ENCODE peak calls at places on chromosomes 12 and 14, in nine cellular contexts. One of them, this sample, is unnamed.

GRCh38 chr12:73952304-73952703 is 585.3 kb upstream of the ATXN7L3B start:
- DNase-seq in non-pigmented ciliary epithelial cell: no peak
- DNase-seq in activated T-helper 2 cell treated with anti-CD3 and anti-CD28 coated beads, Interferon-gamma antibody, Interleukin-2, Interleukin-4, amounts not matched to agents 10 μg/mL and 5 μg/mL and 100 μg/mL, durations not matched to agents 14 hours and 24 hours and 36 hours: no peak
- DNase-seq in NCI-H2227 treated with DMSO at 0.1 percent for 48 hours: no peak
- DNase-seq in NCI-H460: no peak
- DNase-seq in AML-193: no peak
- DNase-seq in H7: no peak
- DNase-seq in NCI-H1694 treated with DMSO at 0.1 percent for 48 hours: no peak
- DNase-seq in cerebellum: no peak
- DNase-seq in this sample: no peak

GRCh38 chr12:15928870-15929571 is 17.9 kb downstream of the DERA start:
- DNase-seq in NCI-H460: no peak
- DNase-seq in AML-193: no peak
- DNase-seq in NCI-H1694 treated with DMSO at 0.1 percent for 48 hours: no peak
- DNase-seq in non-pigmented ciliary epithelial cell: no peak
- DNase-seq in NCI-H2227 treated with DMSO at 0.1 percent for 48 hours: peak
- DNase-seq in activated T-helper 2 cell treated with anti-CD3 and anti-CD28 coated beads, Interferon-gamma antibody, Interleukin-2, Interleukin-4, amounts not matched to agents 10 μg/mL and 5 μg/mL and 100 μg/mL, durations not matched to agents 14 hours and 24 hours and 36 hours: no peak
- DNase-seq in H7: peak
- DNase-seq in cerebellum: no peak
- DNase-seq in this sample: no peak

GRCh38 chr14:102697125-102697900 is 79.9 kb upstream of the TRAF3 start:
- DNase-seq in AML-193: no peak
- DNase-seq in cerebellum: no peak
- DNase-seq in activated T-helper 2 cell treated with anti-CD3 and anti-CD28 coated beads, Interferon-gamma antibody, Interleukin-2, Interleukin-4, amounts not matched to agents 10 μg/mL and 5 μg/mL and 100 μg/mL, durations not matched to agents 14 hours and 24 hours and 36 hours: no peak
- DNase-seq in NCI-H2227 treated with DMSO at 0.1 percent for 48 hours: no peak
- DNase-seq in NCI-H1694 treated with DMSO at 0.1 percent for 48 hours: no peak
- DNase-seq in H7: no peak
- DNase-seq in NCI-H460: peak
- DNase-seq in non-pigmented ciliary epithelial cell: no peak
- DNase-seq in this sample: no peak

GRCh38 chr14:95299271-95299670 is 20.4 kb downstream of the CLMN start:
- DNase-seq in NCI-H2227 treated with DMSO at 0.1 percent for 48 hours: no peak
- DNase-seq in AML-193: no peak
- DNase-seq in H7: no peak
- DNase-seq in NCI-H1694 treated with DMSO at 0.1 percent for 48 hours: no peak
- DNase-seq in cerebellum: no peak
- DNase-seq in activated T-helper 2 cell treated with anti-CD3 and anti-CD28 coated beads, Interferon-gamma antibody, Interleukin-2, Interleukin-4, amounts not matched to agents 10 μg/mL and 5 μg/mL and 100 μg/mL, durations not matched to agents 14 hours and 24 hours and 36 hours: no peak
- DNase-seq in non-pigmented ciliary epithelial cell: no peak
- DNase-seq in NCI-H460: no peak
- DNase-seq in this sample: no peak

GRCh38 chr12:117370588-117370987 is 9.2 kb upstream of the NOS1 start:
- DNase-seq in non-pigmented ciliary epithelial cell: no peak
- DNase-seq in NCI-H460: no peak
- DNase-seq in NCI-H1694 treated with DMSO at 0.1 percent for 48 hours: no peak
- DNase-seq in H7: no peak
- DNase-seq in activated T-helper 2 cell treated with anti-CD3 and anti-CD28 coated beads, Interferon-gamma antibody, Interleukin-2, Interleukin-4, amounts not matched to agents 10 μg/mL and 5 μg/mL and 100 μg/mL, durations not matched to agents 14 hours and 24 hours and 36 hours: no peak
- DNase-seq in cerebellum: no peak
- DNase-seq in AML-193: no peak
- DNase-seq in NCI-H2227 treated with DMSO at 0.1 percent for 48 hours: no peak
- DNase-seq in this sample: no peak

GRCh38 chr14:45990252-45990651 is 661.3 kb downstream of the RPL10L start:
- DNase-seq in NCI-H2227 treated with DMSO at 0.1 percent for 48 hours: no peak
- DNase-seq in AML-193: peak
- DNase-seq in cerebellum: no peak
- DNase-seq in activated T-helper 2 cell treated with anti-CD3 and anti-CD28 coated beads, Interferon-gamma antibody, Interleukin-2, Interleukin-4, amounts not matched to agents 10 μg/mL and 5 μg/mL and 100 μg/mL, durations not matched to agents 14 hours and 24 hours and 36 hours: no peak
- DNase-seq in non-pigmented ciliary epithelial cell: no peak
- DNase-seq in H7: no peak
- DNase-seq in NCI-H460: no peak
- DNase-seq in NCI-H1694 treated with DMSO at 0.1 percent for 48 hours: peak
- DNase-seq in this sample: no peak

GRCh38 chr12:115749071-115749470 is 528.4 kb downstream of the MED13L start:
- DNase-seq in cerebellum: no peak
- DNase-seq in NCI-H460: no peak
- DNase-seq in AML-193: no peak
- DNase-seq in NCI-H1694 treated with DMSO at 0.1 percent for 48 hours: no peak
- DNase-seq in H7: no peak
- DNase-seq in NCI-H2227 treated with DMSO at 0.1 percent for 48 hours: no peak
- DNase-seq in activated T-helper 2 cell treated with anti-CD3 and anti-CD28 coated beads, Interferon-gamma antibody, Interleukin-2, Interleukin-4, amounts not matched to agents 10 μg/mL and 5 μg/mL and 100 μg/mL, durations not matched to agents 14 hours and 24 hours and 36 hours: no peak
- DNase-seq in non-pigmented ciliary epithelial cell: no peak
- DNase-seq in this sample: no peak

GRCh38 chr12:77928078-77928477 is 97.4 kb downstream of the NAV3 start:
- DNase-seq in NCI-H1694 treated with DMSO at 0.1 percent for 48 hours: no peak
- DNase-seq in NCI-H460: no peak
- DNase-seq in activated T-helper 2 cell treated with anti-CD3 and anti-CD28 coated beads, Interferon-gamma antibody, Interleukin-2, Interleukin-4, amounts not matched to agents 10 μg/mL and 5 μg/mL and 100 μg/mL, durations not matched to agents 14 hours and 24 hours and 36 hours: no peak
- DNase-seq in non-pigmented ciliary epithelial cell: no peak
- DNase-seq in cerebellum: no peak
- DNase-seq in H7: no peak
- DNase-seq in AML-193: no peak
- DNase-seq in NCI-H2227 treated with DMSO at 0.1 percent for 48 hours: no peak
- DNase-seq in this sample: no peak

GRCh38 chr14:99574099-99574880 is 29.7 kb downstream of the CCDC85C start:
- DNase-seq in AML-193: no peak
- DNase-seq in non-pigmented ciliary epithelial cell: no peak
- DNase-seq in cerebellum: no peak
- DNase-seq in H7: peak
- DNase-seq in NCI-H1694 treated with DMSO at 0.1 percent for 48 hours: peak
- DNase-seq in NCI-H2227 treated with DMSO at 0.1 percent for 48 hours: no peak
- DNase-seq in NCI-H460: no peak
- DNase-seq in activated T-helper 2 cell treated with anti-CD3 and anti-CD28 coated beads, Interferon-gamma antibody, Interleukin-2, Interleukin-4, amounts not matched to agents 10 μg/mL and 5 μg/mL and 100 μg/mL, durations not matched to agents 14 hours and 24 hours and 36 hours: no peak
- DNase-seq in this sample: peak

GRCh38 chr12:103705927-103706326 is 118.9 kb downstream of the STAB2 start:
- DNase-seq in AML-193: no peak
- DNase-seq in activated T-helper 2 cell treated with anti-CD3 and anti-CD28 coated beads, Interferon-gamma antibody, Interleukin-2, Interleukin-4, amounts not matched to agents 10 μg/mL and 5 μg/mL and 100 μg/mL, durations not matched to agents 14 hours and 24 hours and 36 hours: no peak
- DNase-seq in cerebellum: no peak
- DNase-seq in non-pigmented ciliary epithelial cell: no peak
- DNase-seq in NCI-H460: no peak
- DNase-seq in H7: peak
- DNase-seq in NCI-H2227 treated with DMSO at 0.1 percent for 48 hours: no peak
- DNase-seq in NCI-H1694 treated with DMSO at 0.1 percent for 48 hours: no peak
- DNase-seq in this sample: no peak

GRCh38 chr14:98368214-98368613 is 903.8 kb downstream of the BCL11B start:
- DNase-seq in AML-193: no peak
- DNase-seq in cerebellum: no peak
- DNase-seq in non-pigmented ciliary epithelial cell: no peak
- DNase-seq in activated T-helper 2 cell treated with anti-CD3 and anti-CD28 coated beads, Interferon-gamma antibody, Interleukin-2, Interleukin-4, amounts not matched to agents 10 μg/mL and 5 μg/mL and 100 μg/mL, durations not matched to agents 14 hours and 24 hours and 36 hours: no peak
- DNase-seq in NCI-H2227 treated with DMSO at 0.1 percent for 48 hours: no peak
- DNase-seq in NCI-H1694 treated with DMSO at 0.1 percent for 48 hours: no peak
- DNase-seq in NCI-H460: no peak
- DNase-seq in H7: no peak
- DNase-seq in this sample: no peak

GRCh38 chr14:69699743-69700309 is 67.1 kb upstream of the SRSF5 start:
- DNase-seq in NCI-H460: no peak
- DNase-seq in NCI-H2227 treated with DMSO at 0.1 percent for 48 hours: no peak
- DNase-seq in cerebellum: no peak
- DNase-seq in NCI-H1694 treated with DMSO at 0.1 percent for 48 hours: no peak
- DNase-seq in AML-193: no peak
- DNase-seq in non-pigmented ciliary epithelial cell: no peak
- DNase-seq in H7: no peak
- DNase-seq in activated T-helper 2 cell treated with anti-CD3 and anti-CD28 coated beads, Interferon-gamma antibody, Interleukin-2, Interleukin-4, amounts not matched to agents 10 μg/mL and 5 μg/mL and 100 μg/mL, durations not matched to agents 14 hours and 24 hours and 36 hours: no peak
- DNase-seq in this sample: no peak

GRCh38 chr12:12447837-12448236 is 91.0 kb downstream of the BORCS5 start:
- DNase-seq in AML-193: no peak
- DNase-seq in NCI-H460: no peak
- DNase-seq in cerebellum: no peak
- DNase-seq in NCI-H1694 treated with DMSO at 0.1 percent for 48 hours: no peak
- DNase-seq in NCI-H2227 treated with DMSO at 0.1 percent for 48 hours: no peak
- DNase-seq in H7: no peak
- DNase-seq in activated T-helper 2 cell treated with anti-CD3 and anti-CD28 coated beads, Interferon-gamma antibody, Interleukin-2, Interleukin-4, amounts not matched to agents 10 μg/mL and 5 μg/mL and 100 μg/mL, durations not matched to agents 14 hours and 24 hours and 36 hours: no peak
- DNase-seq in non-pigmented ciliary epithelial cell: no peak
- DNase-seq in this sample: no peak

GRCh38 chr12:21940972-21941521 is at the start of gene ABCC9:
- DNase-seq in AML-193: no peak
- DNase-seq in non-pigmented ciliary epithelial cell: no peak
- DNase-seq in H7: peak
- DNase-seq in NCI-H2227 treated with DMSO at 0.1 percent for 48 hours: no peak
- DNase-seq in activated T-helper 2 cell treated with anti-CD3 and anti-CD28 coated beads, Interferon-gamma antibody, Interleukin-2, Interleukin-4, amounts not matched to agents 10 μg/mL and 5 μg/mL and 100 μg/mL, durations not matched to agents 14 hours and 24 hours and 36 hours: no peak
- DNase-seq in NCI-H460: peak
- DNase-seq in NCI-H1694 treated with DMSO at 0.1 percent for 48 hours: no peak
- DNase-seq in cerebellum: no peak
- DNase-seq in this sample: no peak

GRCh38 chr12:107091381-107091780 is 2.0 kb downstream of the CRY1 start:
- DNase-seq in AML-193: no peak
- DNase-seq in cerebellum: no peak
- DNase-seq in NCI-H1694 treated with DMSO at 0.1 percent for 48 hours: no peak
- DNase-seq in NCI-H460: peak
- DNase-seq in activated T-helper 2 cell treated with anti-CD3 and anti-CD28 coated beads, Interferon-gamma antibody, Interleukin-2, Interleukin-4, amounts not matched to agents 10 μg/mL and 5 μg/mL and 100 μg/mL, durations not matched to agents 14 hours and 24 hours and 36 hours: no peak
- DNase-seq in NCI-H2227 treated with DMSO at 0.1 percent for 48 hours: peak
- DNase-seq in H7: no peak
- DNase-seq in non-pigmented ciliary epithelial cell: peak
- DNase-seq in this sample: peak

GRCh38 chr12:67025543-67026114 is 243.5 kb upstream of the CAND1 start:
- DNase-seq in activated T-helper 2 cell treated with anti-CD3 and anti-CD28 coated beads, Interferon-gamma antibody, Interleukin-2, Interleukin-4, amounts not matched to agents 10 μg/mL and 5 μg/mL and 100 μg/mL, durations not matched to agents 14 hours and 24 hours and 36 hours: no peak
- DNase-seq in NCI-H460: peak
- DNase-seq in AML-193: peak
- DNase-seq in NCI-H2227 treated with DMSO at 0.1 percent for 48 hours: peak
- DNase-seq in non-pigmented ciliary epithelial cell: no peak
- DNase-seq in NCI-H1694 treated with DMSO at 0.1 percent for 48 hours: peak
- DNase-seq in cerebellum: no peak
- DNase-seq in H7: peak
- DNase-seq in this sample: no peak

GRCh38 chr12:116302200-116303075 is 24.9 kb upstream of the MED13L start:
- DNase-seq in non-pigmented ciliary epithelial cell: no peak
- DNase-seq in NCI-H1694 treated with DMSO at 0.1 percent for 48 hours: no peak
- DNase-seq in cerebellum: no peak
- DNase-seq in H7: peak
- DNase-seq in AML-193: no peak
- DNase-seq in NCI-H2227 treated with DMSO at 0.1 percent for 48 hours: no peak
- DNase-seq in NCI-H460: no peak
- DNase-seq in activated T-helper 2 cell treated with anti-CD3 and anti-CD28 coated beads, Interferon-gamma antibody, Interleukin-2, Interleukin-4, amounts not matched to agents 10 μg/mL and 5 μg/mL and 100 μg/mL, durations not matched to agents 14 hours and 24 hours and 36 hours: no peak
- DNase-seq in this sample: no peak

This sample was measured in BJ.